ENCODE peak calls at places on chromosomes 16 and 17, in six cellular contexts. W is A673, K is HAP-1, C is H1, Z is uterus, J is endothelial cell of umbilical vein. G is an unnamed sample. For H3K4me1, the result is how much of the 10 kb centered on the place peaks cover.

GRCh38 chr16:81491522-81492188 is 47.0 kb downstream of the CMIP start:
- DNase-seq in W (peak), K (no peak), C (no peak), Z (no peak), J (peak), G (no peak)

GRCh38 chr16:21554795-21555585 is 44.4 kb upstream of the METTL9 start:
- DNase-seq in W (peak), K (peak), C (peak), Z (peak), J (peak), G (peak)

GRCh38 chr17:75231071-75231470 is 25.6 kb downstream of the NUP85 start:
- DNase-seq in W (no peak), K (no peak), C (no peak), Z (no peak), J (no peak), G (no peak)

GRCh38 chr17:21354796-21355385 is 21.3 kb upstream of the KCNJ12 start:
- DNase-seq in W (no peak), K (no peak), C (no peak), Z (no peak), J (no peak), G (no peak)

GRCh38 chr16:70772493-70772892 is 28.5 kb downstream of the VAC14 start:
- DNase-seq in W (no peak), K (no peak), C (no peak), Z (no peak), J (no peak), G (no peak)

GRCh38 chr17:55795098-55795497 is 44.2 kb downstream of the PCTP start:
- DNase-seq in W (no peak), K (no peak), C (no peak), Z (no peak), J (no peak), G (no peak)

GRCh38 chr16:51500306-51500705 is 349.2 kb upstream of the SALL1 start:
- DNase-seq in W (peak), K (no peak), C (no peak), Z (no peak), J (no peak), G (no peak)

GRCh38 chr17:35241520-35241919 is 1.4 kb upstream of the SLFN5 start:
- DNase-seq in W (no peak), K (no peak), C (no peak), Z (no peak), J (no peak), G (no peak)

GRCh38 chr17:34826332-34826731 is 134.9 kb downstream of the CCT6B start:
- DNase-seq in W (no peak), K (no peak), C (no peak), Z (no peak), J (no peak), G (no peak)

GRCh38 chr17:56928586-56928985 is 14.7 kb upstream of the TRIM25 start:
- DNase-seq in W (no peak), K (no peak), C (no peak), Z (no peak), J (no peak), G (no peak)

GRCh38 chr17:74430385-74430705 is 1.5 kb upstream of the GPRC5C start:
- DNase-seq in W (no peak), K (no peak), C (no peak), Z (no peak), J (no peak), G (no peak)

GRCh38 chr16:12659871-12660270 is 143.8 kb downstream of the CPPED1 start:
- DNase-seq in W (no peak), K (no peak), C (no peak), Z (no peak), J (no peak), G (no peak)

GRCh38 chr17:60817187-60817586 is 139.5 kb downstream of the BCAS3 start:
- DNase-seq in W (peak), K (no peak), C (no peak), Z (no peak), J (no peak), G (no peak)

GRCh38 chr16:57689772-57690558 is 4.6 kb upstream of the DRC7 start:
- DNase-seq in W (no peak), K (no peak), C (no peak), Z (no peak), J (peak), G (peak)

GRCh38 chr17:62653831-62654829 is 26.7 kb downstream of the MRC2 start:
- DNase-seq in W (no peak), K (no peak), C (no peak), Z (peak), J (no peak), G (no peak)

GRCh38 chr17:66916946-66917345 is 47.6 kb upstream of the CACNG4 start:
- DNase-seq in W (no peak), K (no peak), C (no peak), Z (no peak), J (no peak), G (no peak)

GRCh38 chr16:12503201-12503600 is 300.5 kb downstream of the CPPED1 start:
- DNase-seq in W (no peak), K (no peak), C (no peak), Z (no peak), J (no peak), G (no peak)

GRCh38 chr16:57834936-57835335 is 32.6 kb upstream of the KIFC3 start:
- DNase-seq in W (peak), K (peak), C (no peak), Z (no peak), J (no peak), G (no peak)

GRCh38 chr17:42675984-42676423 is 790 bp downstream of the PLEKHH3 start:
- DNase-seq in W (peak), K (peak), C (no peak), Z (peak), J (peak), G (peak)

GRCh38 chr17:28726396-28726911 is 421 bp upstream of the TLCD1 start:
- DNase-seq in W (peak), K (peak), C (no peak), Z (peak), J (no peak), G (no peak)

GRCh38 chr17:28728364-28729200 is at the start of gene NEK8:
- DNase-seq in W (peak), K (peak), C (peak), Z (peak), J (peak), G (peak)

GRCh38 chr17:28726912-28727726 is 1.1 kb upstream of the TLCD1 start:
- DNase-seq in W (peak), K (peak), C (peak), Z (peak), J (peak), G (peak)

GRCh38 chr17:28725660-28726395 is at the start of gene TLCD1:
- DNase-seq in W (peak), K (peak), C (peak), Z (no peak), J (peak), G (no peak)

DNA sequence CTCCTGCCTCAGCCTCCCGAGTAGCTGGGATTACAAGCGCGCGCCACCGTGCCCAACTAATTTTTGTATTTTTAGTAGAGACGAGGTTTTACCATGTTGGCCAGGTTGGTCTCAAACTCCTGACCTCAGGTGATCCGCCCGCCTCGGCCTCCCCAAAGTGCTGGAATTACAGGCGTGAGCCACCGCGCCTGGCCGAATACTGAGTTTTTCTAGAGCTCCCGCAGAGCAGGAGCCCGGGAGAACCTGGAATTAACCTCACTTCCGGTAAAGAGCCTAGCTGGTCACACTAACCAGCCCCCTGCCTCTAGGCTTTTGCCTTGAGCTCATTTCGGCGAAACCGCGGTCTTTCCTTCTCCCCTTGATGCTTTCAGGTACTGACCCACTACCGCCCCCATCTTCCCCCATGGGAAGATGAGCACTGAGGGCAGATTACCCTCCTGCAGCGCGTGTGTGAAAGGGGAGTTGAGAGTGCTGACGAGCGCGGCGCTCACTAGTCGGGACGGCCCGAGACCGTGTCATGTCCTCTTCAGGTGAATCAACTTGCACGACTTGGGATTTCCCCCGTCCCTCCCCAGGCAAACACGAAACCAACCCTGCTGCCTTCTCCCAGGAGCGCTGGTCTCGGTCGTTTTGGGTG is 743 bp upstream of the NEK8 start:
- DNase-seq in W (peak), K (peak), C (peak), Z (peak), J (peak), G (peak)
- H3K4me1 ChIP-seq in W (under half), K (under half), C (under half), Z (under half), J (under half), G (under half)

GRCh38 chr17:78999056-78999768 is 10.4 kb downstream of the CANT1 start:
- DNase-seq in W (no peak), K (no peak), C (no peak), Z (peak), J (no peak), G (peak)

GRCh38 chr17:78997881-78998280 is 11.7 kb downstream of the CANT1 start:
- DNase-seq in W (no peak), K (no peak), C (no peak), Z (no peak), J (no peak), G (no peak)

GRCh38 chr17:78999947-79000395 is 9.6 kb downstream of the CANT1 start:
- DNase-seq in W (no peak), K (no peak), C (no peak), Z (no peak), J (no peak), G (no peak)

GRCh38 chr17:78997231-78997741 is 12.3 kb downstream of the CANT1 start:
- DNase-seq in W (no peak), K (no peak), C (no peak), Z (peak), J (no peak), G (no peak)

GRCh38 chr17:78998311-78999055 is 11.1 kb downstream of the CANT1 start:
- DNase-seq in W (no peak), K (no peak), C (no peak), Z (peak), J (no peak), G (peak)
- H3K4me1 ChIP-seq in W (under half), K (under half), C (under half), Z (under half), J (under half), G (under half)

DNA sequence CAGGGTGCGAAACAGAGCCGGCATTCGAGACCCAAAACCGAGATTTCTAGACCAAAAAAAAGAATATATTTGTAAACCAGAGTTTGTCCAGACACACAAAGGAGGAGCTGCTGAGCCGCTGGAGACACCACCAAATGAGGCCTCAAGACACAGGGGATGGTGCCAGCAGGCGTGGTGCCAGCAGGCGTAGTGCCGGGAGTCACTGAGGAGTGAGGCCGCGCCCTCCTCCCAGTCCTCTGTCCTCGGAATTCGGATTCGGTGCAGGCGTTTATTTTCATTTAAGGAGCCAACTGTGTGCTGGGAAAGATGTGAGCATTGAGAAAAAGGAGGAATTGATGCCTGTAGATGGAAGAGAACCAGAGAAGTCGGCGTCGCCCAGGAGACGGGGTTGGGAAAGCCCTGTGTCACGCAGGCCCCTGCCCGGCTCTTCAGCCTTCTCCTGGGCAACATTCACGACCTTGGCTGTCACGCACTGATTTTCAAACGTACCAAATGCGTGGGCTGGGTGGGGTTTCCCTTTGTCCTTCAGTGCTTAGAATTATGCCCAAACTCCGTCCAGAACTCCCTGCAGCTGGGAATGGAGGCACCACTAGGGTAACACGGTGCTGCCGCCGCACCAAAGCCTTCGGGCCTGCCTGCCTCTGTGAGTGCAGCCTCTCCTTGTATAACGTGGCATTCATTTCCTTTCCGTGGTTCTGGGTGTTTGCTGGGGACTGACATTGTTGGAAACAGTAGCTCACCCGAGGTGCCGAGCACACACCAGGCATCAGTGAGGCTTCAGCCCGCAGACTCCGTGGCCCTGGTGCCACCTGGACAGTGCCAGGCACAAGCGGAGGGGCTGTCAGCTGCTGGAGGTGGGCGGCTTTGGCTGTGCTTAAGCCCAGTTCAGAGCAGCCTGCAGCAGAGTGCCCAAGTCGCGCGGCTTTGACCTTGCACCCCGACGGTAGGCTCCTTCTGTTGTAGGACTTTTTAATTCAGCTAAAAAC is 49.0 kb upstream of the CHMP6 start:
- DNase-seq in W (peak), K (no peak), C (no peak), Z (peak), J (no peak), G (peak)
- H3K4me1 ChIP-seq in W (under half), K (under half), C (under half), Z (under half), J (under half), G (under half)

GRCh38 chr16:3950343-3951193 is 70.1 kb upstream of the CREBBP start:
- DNase-seq in W (peak), K (no peak), C (no peak), Z (peak), J (peak), G (peak)
- H3K4me1 ChIP-seq in W (half or more), K (under half), C (under half), Z (under half), J (under half), G (under half)

GRCh38 chr17:76270127-76270592 is 5.0 kb downstream of the UBALD2 start:
- DNase-seq in W (no peak), K (no peak), C (no peak), Z (no peak), J (no peak), G (no peak)
- H3K4me1 ChIP-seq in W (under half), K (under half), C (under half), Z (under half), J (under half), G (under half)

DNA sequence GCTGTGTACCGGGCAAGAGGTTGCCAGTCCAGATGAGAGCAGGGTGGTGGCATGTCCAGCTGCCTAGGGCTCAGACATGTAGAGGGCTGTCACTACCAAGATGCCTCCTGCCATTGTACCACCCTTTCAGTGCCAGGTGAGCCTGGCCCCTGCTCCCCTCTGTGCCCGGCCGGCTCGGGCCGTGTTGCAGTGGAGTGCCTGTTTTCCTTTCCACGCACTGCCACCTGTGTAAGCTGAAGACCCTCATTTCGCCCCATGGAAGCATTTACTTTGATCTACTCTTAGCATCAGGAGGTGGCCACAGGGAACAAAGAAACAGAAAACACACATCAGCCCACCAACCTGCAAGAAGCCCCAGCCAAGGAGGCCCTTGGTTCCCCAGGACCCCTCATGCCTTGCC is 4.6 kb upstream of the RBFOX3 start:
- DNase-seq in W (no peak), K (no peak), C (no peak), Z (no peak), J (no peak), G (no peak)
- H3K4me1 ChIP-seq in W (under half), K (under half), C (under half), Z (under half), J (under half), G (under half)

DNA sequence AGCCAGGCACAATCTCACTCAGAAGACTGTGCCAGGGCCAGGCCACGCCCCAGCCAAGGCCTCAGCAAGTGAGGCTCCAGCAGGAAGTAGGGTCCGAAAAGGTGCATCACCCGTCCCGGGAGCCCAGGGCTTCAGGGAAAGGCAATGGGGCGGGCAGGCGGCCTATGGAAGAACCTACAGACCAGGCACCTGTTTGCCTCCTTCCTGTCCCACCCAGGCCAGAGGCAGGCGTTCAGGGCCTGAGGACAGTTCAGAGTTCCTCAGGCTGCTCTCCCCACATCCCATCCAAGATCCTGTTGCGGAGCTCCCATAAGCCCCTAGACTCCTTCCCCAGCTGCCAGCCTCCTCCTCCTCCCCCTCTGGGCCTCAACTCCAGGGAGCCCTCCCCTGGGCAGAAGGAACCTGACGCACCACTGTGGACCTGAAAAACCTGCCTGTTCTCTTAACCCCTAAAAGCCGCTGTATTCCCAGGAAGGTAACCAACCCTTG is 2.3 kb downstream of the CLUH start:
- DNase-seq in W (no peak), K (peak), C (no peak), Z (no peak), J (no peak), G (peak)
- H3K4me1 ChIP-seq in W (under half), K (under half), C (under half), Z (under half), J (under half), G (under half)

DNA sequence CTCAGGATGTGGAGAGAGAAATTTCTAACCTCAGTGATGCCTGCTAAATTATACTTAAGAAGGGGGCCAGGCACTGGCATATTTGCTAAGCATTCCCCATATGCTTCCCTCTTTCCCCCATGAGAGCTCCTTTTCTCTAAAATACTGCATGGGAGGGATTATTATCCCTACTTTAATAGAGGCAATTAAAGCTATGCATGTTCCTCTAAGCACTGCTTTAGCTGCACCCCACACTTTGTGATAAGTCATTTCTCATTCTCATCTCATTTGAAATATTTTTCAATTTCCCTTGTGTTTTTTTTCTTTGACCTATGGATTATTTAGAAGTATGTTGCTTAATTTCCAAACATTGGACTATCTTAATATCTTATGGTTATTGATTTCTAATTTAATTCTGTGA is 72.1 kb upstream of the CIBAR2 start:
- DNase-seq in W (no peak), K (no peak), C (no peak), Z (no peak), J (no peak), G (no peak)
- H3K4me1 ChIP-seq in W (under half), K (under half), C (under half), Z (under half), J (under half), G (under half)

DNA sequence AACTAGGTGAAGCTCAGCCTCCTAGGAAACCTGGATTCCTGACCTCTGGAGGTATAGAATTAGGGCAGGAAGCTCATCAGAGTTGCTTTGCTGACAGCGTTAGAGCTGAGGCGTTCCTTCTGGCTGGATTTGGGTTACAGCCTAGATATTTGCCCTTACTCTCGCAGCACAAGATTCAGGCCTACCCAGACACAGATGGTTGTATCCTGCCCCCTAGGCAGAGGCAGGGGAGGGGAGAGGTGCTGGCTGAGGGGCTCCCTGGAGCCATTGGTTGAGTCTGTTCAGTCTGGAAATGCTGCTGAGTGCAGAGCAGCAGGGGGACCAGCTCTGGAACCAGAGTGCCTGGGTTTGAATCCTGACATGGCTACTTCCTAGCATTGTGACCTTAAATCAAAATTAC is 78.5 kb downstream of the MPRIP start:
- DNase-seq in W (no peak), K (no peak), C (no peak), Z (no peak), J (no peak), G (no peak)
- H3K4me1 ChIP-seq in W (under half), K (under half), C (under half), Z (under half), J (under half), G (under half)

DNA sequence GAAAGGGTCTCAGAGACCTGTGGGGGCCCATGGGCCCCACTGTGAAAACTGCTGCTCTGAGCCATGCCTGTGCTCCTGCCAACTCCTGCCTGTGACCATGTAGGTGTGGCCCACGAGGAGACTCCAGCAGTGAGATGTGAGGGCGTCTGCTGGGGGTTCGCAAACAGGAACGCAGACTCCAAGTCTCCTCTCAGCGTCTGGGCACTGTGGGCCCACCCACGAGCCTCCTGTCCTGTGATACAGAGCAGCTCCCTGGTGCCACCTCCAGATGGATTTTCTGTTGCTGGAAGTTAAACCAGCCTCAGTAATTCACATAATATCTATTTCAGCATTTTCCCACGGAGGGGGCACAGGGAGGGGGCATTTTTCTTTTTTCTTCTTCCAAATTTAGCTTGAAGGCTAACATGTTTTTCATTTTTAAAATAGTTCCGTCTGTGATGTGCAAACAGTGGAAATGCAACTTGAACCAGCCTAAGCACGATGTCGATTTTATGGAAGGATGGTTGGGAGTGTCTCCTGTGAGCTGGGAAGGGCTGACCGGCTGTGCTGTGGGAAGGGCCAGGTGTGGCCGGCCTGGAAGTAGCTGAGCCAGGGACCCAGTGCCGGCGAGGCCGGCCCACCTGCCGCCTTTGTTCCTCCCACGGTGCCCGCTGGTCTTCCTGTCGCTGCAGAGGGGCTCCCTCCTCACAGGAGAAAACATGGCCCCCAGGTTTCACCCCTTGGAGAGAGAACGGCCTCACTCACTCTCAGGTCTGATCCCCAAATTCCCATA is 3.8 kb upstream of the RAB40B start:
- DNase-seq in W (no peak), K (no peak), C (no peak), Z (no peak), J (no peak), G (no peak)
- H3K4me1 ChIP-seq in W (under half), K (under half), C (under half), Z (under half), J (under half), G (under half)